ENCODE peak calls at places on chromosomes 5 and 9, in nine cellular contexts. F is heart right ventricle, D is Peyer's patch, O is left ventricle myocardium inferior, A is mammary epithelial cell, R is psoas muscle, Y is endodermal cell, L is neural progenitor cell, B is stomach. S is an unnamed sample.

GRCh38 chr5:73214921-73215490 is 42.0 kb downstream of the TMEM174 start:
- DNase-seq in D (no peak), F (no peak), L (peak; percentile 51), A (no peak), O (no peak), B (no peak), Y (peak; percentile 65), R (no peak), S (no peak)

GRCh38 chr5:96370981-96371380 is 62.1 kb downstream of the PCSK1 start:
- DNase-seq in F (no peak), O (no peak), Y (no peak), R (no peak), B (no peak), D (no peak), L (no peak), A (no peak), S (no peak)

GRCh38 chr5:179302499-179303185 is 42.6 kb downstream of the ADAMTS2 start:
- DNase-seq in L (no peak), O (no peak), B (no peak), Y (no peak), F (no peak), A (no peak), D (no peak), R (peak; percentile 6), S (no peak)

GRCh38 chr5:102716017-102716416 is 39.1 kb upstream of the PAM start:
- DNase-seq in F (no peak), D (no peak), R (no peak), L (no peak), Y (no peak), B (no peak), A (no peak), O (no peak), S (no peak)

GRCh38 chr9:101479337-101480045 is 43.9 kb upstream of the ALDOB start:
- DNase-seq in R (no peak), O (no peak), B (peak; percentile 68), F (no peak), Y (no peak), A (peak; percentile 91), D (peak; percentile 69), L (no peak), S (peak; percentile 41)

GRCh38 chr5:111512406-111513174 is at the start of gene STARD4:
- DNase-seq in O (peak; percentile 94), R (peak; percentile 91), F (peak; percentile 97), A (peak; percentile 98), D (peak; percentile 98), L (peak; percentile 98), Y (peak; percentile 98), B (peak; percentile 93), S (peak; percentile 94)

GRCh38 chr5:72459089-72459661 is 48.0 kb downstream of the ZNF366 start:
- DNase-seq in O (no peak), F (no peak), B (no peak), R (no peak), D (no peak), L (no peak), A (no peak), Y (no peak), S (no peak)

GRCh38 chr9:97559111-97559514 is 57.6 kb downstream of the TMOD1 start:
- DNase-seq in A (peak; percentile 19), D (no peak), R (no peak), L (no peak), O (no peak), B (no peak), F (no peak), Y (no peak), S (no peak)

GRCh38 chr9:5264219-5264595 is 33.0 kb downstream of the INSL4 start:
- DNase-seq in L (no peak), O (no peak), F (no peak), R (no peak), A (no peak), D (no peak), B (no peak), Y (no peak), S (no peak)

GRCh38 chr5:140725799-140726471 is 25.7 kb downstream of the ZMAT2 start:
- DNase-seq in R (peak; percentile 22), O (no peak), B (peak; percentile 49), Y (peak; percentile 93), A (peak; percentile 97), L (peak; percentile 88), D (peak; percentile 60), F (peak; percentile 37), S (peak; percentile 94)

GRCh38 chr9:125372441-125373226 is 111.0 kb downstream of the GAPVD1 start:
- DNase-seq in R (no peak), Y (no peak), L (no peak), B (no peak), F (no peak), O (no peak), D (no peak), A (no peak), S (no peak)
- TF ChIP-seq CTCF in R (no peak), Y (no peak), L (no peak), B (no peak), F (no peak), O (no peak), D (no peak), A (no peak), S (no peak)

GRCh38 chr9:135552021-135552697 is 6.2 kb downstream of the OBP2A start:
- DNase-seq in D (peak; percentile 31), Y (no peak), O (no peak), R (no peak), B (no peak), L (no peak), F (no peak), A (no peak), S (no peak)
- H3K27ac ChIP-seq in D (no peak overlapping the region), Y (no peak overlapping the region), O (no peak overlapping the region), R (no peak overlapping the region), B (no peak overlapping the region), L (no peak overlapping the region), F (no peak overlapping the region), A (no peak overlapping the region), S (no peak overlapping the region)

GRCh38 chr5:119966028-119966427 is 336.7 kb downstream of the FAM170A start:
- DNase-seq in F (no peak), L (no peak), D (no peak), A (no peak), R (no peak), Y (no peak), B (no peak), O (no peak), S (no peak)
- TF ChIP-seq CTCF in F (peak; percentile 52), L (no peak), D (no peak), A (no peak), R (no peak), Y (peak; percentile 13), B (no peak), O (peak; percentile 50), S (no peak)

DNA sequence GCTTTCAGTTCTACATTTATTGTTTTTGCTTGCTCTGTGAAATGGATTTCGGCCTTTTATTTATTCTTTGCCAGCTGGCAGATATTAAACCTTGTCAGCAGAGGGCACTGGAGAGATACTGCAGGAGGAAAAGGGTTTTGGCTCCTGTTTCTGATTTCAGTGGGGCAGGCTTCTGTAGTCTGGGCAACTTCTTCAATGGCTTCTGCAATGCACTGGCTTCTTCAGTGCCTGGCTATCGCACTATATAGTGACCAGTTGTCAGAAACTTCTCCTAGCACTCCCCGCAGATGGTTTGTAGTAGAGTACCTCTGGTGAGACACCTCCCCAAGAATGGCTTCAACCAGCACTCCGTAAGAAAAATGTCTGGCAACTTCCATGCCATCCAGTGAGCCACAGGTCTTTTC is 3.2 kb upstream of the NFX1 start:
- DNase-seq in A (peak; percentile 51), O (no peak), F (peak; percentile 34), Y (peak; percentile 73), L (peak; percentile 65), R (no peak), D (peak; percentile 74), B (peak; percentile 55), S (peak; percentile 60)
- H3K27ac ChIP-seq in A (no peak overlapping the region), O (peak overlapping the region; percentile 56), F (peak overlapping the region; percentile 22), Y (no peak overlapping the region), L (no peak overlapping the region), R (peak overlapping the region; percentile 50), D (no peak overlapping the region), B (peak overlapping the region; percentile 99), S (no peak overlapping the region)

DNA sequence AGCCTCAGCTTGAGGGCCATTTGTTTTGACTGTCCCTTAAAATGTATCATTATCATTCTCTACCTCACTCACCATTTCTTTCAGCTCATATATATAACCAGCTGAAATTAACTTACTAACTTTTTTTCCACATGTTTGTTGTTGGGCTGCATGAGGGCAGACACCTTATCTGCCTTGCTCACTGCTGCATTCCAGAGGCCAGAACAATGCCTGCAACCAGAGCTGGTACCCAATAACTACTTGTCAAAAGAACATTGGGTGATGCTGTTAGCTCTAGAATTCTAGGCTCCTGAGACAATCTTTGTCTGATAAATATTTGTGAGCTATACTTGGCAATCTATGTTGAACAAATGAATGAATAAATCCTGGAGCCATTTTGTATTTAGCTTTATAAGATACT is 68.3 kb downstream of the HTR4 start:
- DNase-seq in A (no peak), F (no peak), B (no peak), R (no peak), L (peak; percentile 26), Y (peak; percentile 61), O (no peak), D (no peak), S (no peak)
- TF ChIP-seq CTCF in A (no peak), F (no peak), B (no peak), R (no peak), L (peak; percentile 19), Y (peak; percentile 65), O (peak; percentile 41), D (no peak), S (no peak)

GRCh38 chr5:14071433-14071832 is 71.7 kb upstream of the TRIO start:
- DNase-seq in A (peak; percentile 62), O (no peak), L (no peak), Y (no peak), F (no peak), B (no peak), R (no peak), D (no peak), S (no peak)
- H3K27ac ChIP-seq in A (no peak overlapping the region), O (no peak overlapping the region), L (no peak overlapping the region), Y (no peak overlapping the region), F (no peak overlapping the region), B (no peak overlapping the region), R (no peak overlapping the region), D (no peak overlapping the region), S (no peak overlapping the region)